ENCODE peak calls at places on chromosomes 4 and X, in seven cellular contexts. One of them, this sample, is unnamed.

GRCh38 chrX:115679460-115679859 is 118.5 kb downstream of the PLS3 start:
- DNase-seq in IMR-90: peak
- DNase-seq in mesendoderm: peak
- DNase-seq in H1: no peak
- DNase-seq in neuronal stem cell: no peak
- DNase-seq in H9: no peak
- DNase-seq in trophoblast cell: peak
- DNase-seq in this sample: peak

GRCh38 chr4:94635172-94635571 is 122.6 kb upstream of the BMPR1B start:
- DNase-seq in neuronal stem cell: no peak
- DNase-seq in mesendoderm: peak
- DNase-seq in H9: no peak
- DNase-seq in IMR-90: peak
- DNase-seq in trophoblast cell: peak
- DNase-seq in H1: no peak
- DNase-seq in this sample: peak

GRCh38 chrX:37834937-37835336 is 12.4 kb downstream of the DYNLT3 start:
- DNase-seq in H9: no peak
- DNase-seq in mesendoderm: no peak
- DNase-seq in trophoblast cell: no peak
- DNase-seq in neuronal stem cell: no peak
- DNase-seq in H1: no peak
- DNase-seq in IMR-90: no peak
- DNase-seq in this sample: no peak

GRCh38 chr4:905485-906214 is 26.5 kb downstream of the GAK start:
- DNase-seq in H1: no peak
- DNase-seq in mesendoderm: no peak
- DNase-seq in IMR-90: no peak
- DNase-seq in H9: no peak
- DNase-seq in neuronal stem cell: no peak
- DNase-seq in trophoblast cell: no peak
- DNase-seq in this sample: no peak

GRCh38 chr4:163540448-163540847 is 46.0 kb downstream of the TMA16 start:
- DNase-seq in H9: no peak
- DNase-seq in mesendoderm: no peak
- DNase-seq in IMR-90: no peak
- DNase-seq in trophoblast cell: no peak
- DNase-seq in neuronal stem cell: no peak
- DNase-seq in H1: no peak
- DNase-seq in this sample: no peak

GRCh38 chrX:150270622-150271021 is 92.5 kb upstream of the MAMLD1 start:
- DNase-seq in trophoblast cell: no peak
- DNase-seq in neuronal stem cell: no peak
- DNase-seq in H1: no peak
- DNase-seq in mesendoderm: no peak
- DNase-seq in IMR-90: no peak
- DNase-seq in H9: no peak
- DNase-seq in this sample: no peak

GRCh38 chrX:153934473-153935325 is at the start of gene NAA10:
- DNase-seq in trophoblast cell: peak
- DNase-seq in neuronal stem cell: peak
- DNase-seq in mesendoderm: peak
- DNase-seq in IMR-90: peak
- DNase-seq in H9: peak
- DNase-seq in H1: peak
- DNase-seq in this sample: peak

GRCh38 chr4:88600129-88600849 is 8.0 kb downstream of the HERC3 start:
- DNase-seq in trophoblast cell: peak
- DNase-seq in IMR-90: peak
- DNase-seq in H1: no peak
- DNase-seq in mesendoderm: no peak
- DNase-seq in H9: no peak
- DNase-seq in neuronal stem cell: no peak
- DNase-seq in this sample: peak

GRCh38 chr4:38177792-38178665 is 217.8 kb downstream of the PTTG2 start:
- DNase-seq in mesendoderm: no peak
- DNase-seq in trophoblast cell: no peak
- DNase-seq in IMR-90: no peak
- DNase-seq in neuronal stem cell: no peak
- DNase-seq in H9: no peak
- DNase-seq in H1: no peak
- DNase-seq in this sample: no peak

GRCh38 chrX:13226214-13226613 is 93.6 kb downstream of the ATXN3L start:
- DNase-seq in IMR-90: no peak
- DNase-seq in H1: no peak
- DNase-seq in trophoblast cell: no peak
- DNase-seq in mesendoderm: no peak
- DNase-seq in H9: no peak
- DNase-seq in neuronal stem cell: no peak
- DNase-seq in this sample: no peak

GRCh38 chr4:144174401-144175067 is 34.0 kb upstream of the GYPA start:
- DNase-seq in H9: no peak
- DNase-seq in H1: no peak
- DNase-seq in IMR-90: peak
- DNase-seq in mesendoderm: peak
- DNase-seq in trophoblast cell: peak
- DNase-seq in neuronal stem cell: peak
- DNase-seq in this sample: peak

GRCh38 chrX:29746326-29746725 is 469.0 kb upstream of the MAGEB2 start:
- DNase-seq in IMR-90: peak
- DNase-seq in H9: no peak
- DNase-seq in trophoblast cell: no peak
- DNase-seq in neuronal stem cell: no peak
- DNase-seq in mesendoderm: no peak
- DNase-seq in H1: no peak
- DNase-seq in this sample: no peak

GRCh38 chrX:23844502-23845138 is 61.6 kb downstream of the SAT1 start:
- DNase-seq in neuronal stem cell: no peak
- DNase-seq in H9: no peak
- DNase-seq in trophoblast cell: peak
- DNase-seq in mesendoderm: peak
- DNase-seq in IMR-90: peak
- DNase-seq in H1: no peak
- DNase-seq in this sample: peak

GRCh38 chrX:15866141-15866540 is 11.5 kb upstream of the AP1S2 start:
- DNase-seq in neuronal stem cell: no peak
- DNase-seq in IMR-90: no peak
- DNase-seq in trophoblast cell: no peak
- DNase-seq in mesendoderm: no peak
- DNase-seq in H1: no peak
- DNase-seq in H9: no peak
- DNase-seq in this sample: no peak

GRCh38 chrX:130393451-130394074 is 8.1 kb upstream of the GPR119 start:
- DNase-seq in trophoblast cell: peak
- DNase-seq in neuronal stem cell: no peak
- DNase-seq in IMR-90: peak
- DNase-seq in H9: peak
- DNase-seq in mesendoderm: peak
- DNase-seq in H1: peak
- DNase-seq in this sample: peak

GRCh38 chr4:67539830-67540229 is 5.5 kb downstream of the CENPC start:
- DNase-seq in IMR-90: no peak
- DNase-seq in mesendoderm: no peak
- DNase-seq in neuronal stem cell: no peak
- DNase-seq in H1: no peak
- DNase-seq in trophoblast cell: no peak
- DNase-seq in H9: no peak
- DNase-seq in this sample: no peak

GRCh38 chr4:98568896-98569663 is 89.3 kb downstream of the TSPAN5 start:
- DNase-seq in IMR-90: no peak
- DNase-seq in H1: no peak
- DNase-seq in trophoblast cell: no peak
- DNase-seq in neuronal stem cell: no peak
- DNase-seq in mesendoderm: no peak
- DNase-seq in H9: no peak
- DNase-seq in this sample: no peak

GRCh38 chr4:18113710-18114331 is 92.3 kb upstream of the LCORL start:
- DNase-seq in H9: no peak
- DNase-seq in mesendoderm: no peak
- DNase-seq in trophoblast cell: no peak
- DNase-seq in H1: no peak
- DNase-seq in neuronal stem cell: no peak
- DNase-seq in IMR-90: no peak
- DNase-seq in this sample: no peak

GRCh38 chr4:80500593-80500992 is 165.1 kb downstream of the CFAP299 start:
- DNase-seq in IMR-90: no peak
- DNase-seq in trophoblast cell: no peak
- DNase-seq in H9: no peak
- DNase-seq in mesendoderm: no peak
- DNase-seq in neuronal stem cell: no peak
- DNase-seq in H1: no peak
- DNase-seq in this sample: no peak

GRCh38 chr4:54363037-54363436 is 133.9 kb downstream of the PDGFRA start:
- DNase-seq in trophoblast cell: peak
- DNase-seq in H9: no peak
- DNase-seq in IMR-90: no peak
- DNase-seq in mesendoderm: peak
- DNase-seq in H1: no peak
- DNase-seq in neuronal stem cell: no peak
- DNase-seq in this sample: no peak

GRCh38 chr4:119656342-119656741 is 27.7 kb upstream of the PDE5A start:
- DNase-seq in H9: no peak
- DNase-seq in mesendoderm: peak
- DNase-seq in trophoblast cell: no peak
- DNase-seq in IMR-90: no peak
- DNase-seq in neuronal stem cell: no peak
- DNase-seq in H1: no peak
- DNase-seq in this sample: no peak

GRCh38 chr4:98482847-98483806 is 175.3 kb downstream of the TSPAN5 start:
- DNase-seq in H1: no peak
- DNase-seq in mesendoderm: no peak
- DNase-seq in trophoblast cell: no peak
- DNase-seq in neuronal stem cell: no peak
- DNase-seq in IMR-90: peak
- DNase-seq in H9: no peak
- DNase-seq in this sample: no peak

GRCh38 chr4:123235431-123235830 is 161.2 kb upstream of the SPRY1 start:
- DNase-seq in neuronal stem cell: no peak
- DNase-seq in IMR-90: peak
- DNase-seq in H9: no peak
- DNase-seq in mesendoderm: no peak
- DNase-seq in trophoblast cell: peak
- DNase-seq in H1: no peak
- DNase-seq in this sample: peak

GRCh38 chrX:72274526-72274925 is 2.5 kb downstream of the RPS4X start:
- DNase-seq in mesendoderm: no peak
- DNase-seq in IMR-90: no peak
- DNase-seq in neuronal stem cell: no peak
- DNase-seq in H1: no peak
- DNase-seq in H9: no peak
- DNase-seq in trophoblast cell: no peak
- DNase-seq in this sample: no peak
- H2AK5ac ChIP-seq in mesendoderm: no peak
- H2AK5ac ChIP-seq in IMR-90: no peak
- H2AK5ac ChIP-seq in neuronal stem cell: no peak
- H2AK5ac ChIP-seq in H1: no peak
- H2AK5ac ChIP-seq in H9: no peak
- H2AK5ac ChIP-seq in trophoblast cell: no peak
- H2AK5ac ChIP-seq in this sample: no peak

GRCh38 chrX:117397846-117398245 is 718.8 kb downstream of the KLHL13 start:
- DNase-seq in mesendoderm: no peak
- DNase-seq in H1: no peak
- DNase-seq in H9: no peak
- DNase-seq in neuronal stem cell: no peak
- DNase-seq in trophoblast cell: no peak
- DNase-seq in IMR-90: no peak
- DNase-seq in this sample: no peak
- H2AK5ac ChIP-seq in mesendoderm: no peak
- H2AK5ac ChIP-seq in H1: no peak
- H2AK5ac ChIP-seq in H9: no peak
- H2AK5ac ChIP-seq in neuronal stem cell: no peak
- H2AK5ac ChIP-seq in trophoblast cell: no peak
- H2AK5ac ChIP-seq in IMR-90: no peak
- H2AK5ac ChIP-seq in this sample: no peak

GRCh38 chr4:11847161-11847560 is 418.5 kb upstream of the HS3ST1 start:
- DNase-seq in H1: no peak
- DNase-seq in neuronal stem cell: no peak
- DNase-seq in IMR-90: no peak
- DNase-seq in mesendoderm: no peak
- DNase-seq in trophoblast cell: no peak
- DNase-seq in H9: no peak
- DNase-seq in this sample: no peak
- H2AK5ac ChIP-seq in H1: no peak
- H2AK5ac ChIP-seq in neuronal stem cell: no peak
- H2AK5ac ChIP-seq in IMR-90: no peak
- H2AK5ac ChIP-seq in mesendoderm: no peak
- H2AK5ac ChIP-seq in trophoblast cell: no peak
- H2AK5ac ChIP-seq in H9: no peak
- H2AK5ac ChIP-seq in this sample: no peak

GRCh38 chrX:71103110-71103983 is 3.2 kb downstream of the CXorf65 start:
- DNase-seq in H1: peak
- DNase-seq in neuronal stem cell: no peak
- DNase-seq in H9: peak
- DNase-seq in mesendoderm: peak
- DNase-seq in IMR-90: no peak
- DNase-seq in trophoblast cell: no peak
- DNase-seq in this sample: no peak
- H2AK5ac ChIP-seq in H1: peak
- H2AK5ac ChIP-seq in neuronal stem cell: no peak
- H2AK5ac ChIP-seq in H9: no peak
- H2AK5ac ChIP-seq in mesendoderm: no peak
- H2AK5ac ChIP-seq in IMR-90: no peak
- H2AK5ac ChIP-seq in trophoblast cell: no peak
- H2AK5ac ChIP-seq in this sample: no peak

DNA sequence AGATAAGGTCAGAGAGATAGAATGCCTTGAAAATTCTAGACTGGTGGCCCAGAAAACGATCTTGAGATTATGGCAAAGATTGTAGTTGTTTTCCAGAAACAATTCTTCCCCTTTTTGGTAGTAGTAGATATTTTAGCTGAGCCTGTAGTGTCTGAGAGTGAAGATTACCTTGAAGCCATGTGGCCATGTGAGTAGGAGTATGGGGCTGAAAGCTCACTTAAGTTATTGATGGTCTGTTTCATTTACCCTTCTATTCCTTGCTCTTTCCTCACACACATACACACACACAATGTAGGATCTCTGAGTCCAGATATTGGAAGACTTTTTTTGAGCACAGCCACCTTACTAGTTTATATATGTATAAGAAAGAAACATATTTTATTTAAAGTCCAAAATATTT is 941.6 kb upstream of the GRID2 start:
- DNase-seq in H9: no peak
- DNase-seq in IMR-90: no peak
- DNase-seq in trophoblast cell: no peak
- DNase-seq in neuronal stem cell: no peak
- DNase-seq in H1: no peak
- DNase-seq in mesendoderm: no peak
- DNase-seq in this sample: no peak
- H2AK5ac ChIP-seq in H9: no peak
- H2AK5ac ChIP-seq in IMR-90: no peak
- H2AK5ac ChIP-seq in trophoblast cell: no peak
- H2AK5ac ChIP-seq in neuronal stem cell: no peak
- H2AK5ac ChIP-seq in H1: no peak
- H2AK5ac ChIP-seq in mesendoderm: no peak
- H2AK5ac ChIP-seq in this sample: no peak

DNA sequence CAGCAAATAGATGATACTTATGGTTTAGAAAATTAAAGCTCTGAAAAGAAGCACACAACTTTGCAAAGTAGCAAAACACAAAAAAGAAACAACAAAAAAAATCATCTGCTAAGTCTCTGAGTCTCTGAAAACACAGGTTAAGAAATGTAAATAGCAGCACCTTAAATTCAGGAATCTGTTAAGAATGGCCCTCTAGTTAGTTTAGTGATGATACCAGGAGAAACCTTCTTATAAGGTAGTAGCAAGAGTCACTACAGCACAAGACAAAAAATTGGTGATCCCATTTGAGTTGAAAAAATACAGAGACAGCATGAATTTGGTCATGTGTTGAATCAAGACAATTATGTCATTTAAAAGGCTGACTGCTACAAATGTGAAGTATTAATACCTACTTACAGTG is 308.2 kb upstream of the ADGRL3 start:
- DNase-seq in mesendoderm: no peak
- DNase-seq in trophoblast cell: no peak
- DNase-seq in IMR-90: no peak
- DNase-seq in H1: no peak
- DNase-seq in H9: no peak
- DNase-seq in neuronal stem cell: no peak
- DNase-seq in this sample: no peak
- H2AK5ac ChIP-seq in mesendoderm: no peak
- H2AK5ac ChIP-seq in trophoblast cell: no peak
- H2AK5ac ChIP-seq in IMR-90: no peak
- H2AK5ac ChIP-seq in H1: no peak
- H2AK5ac ChIP-seq in H9: no peak
- H2AK5ac ChIP-seq in neuronal stem cell: no peak
- H2AK5ac ChIP-seq in this sample: no peak

This sample was measured in mesenchymal stem cell.